ENCODE peak calls at places on chromosomes 4 and X, in seven cellular contexts. N, S, C, V, R, X and B are unnamed samples.

GRCh38 chrX:63652086-63652775 is 132.8 kb downstream of the ARHGEF9 start:
- DNase-seq in N (no peak), S (no peak), C (no peak), V (no peak), R (no peak), X (no peak), B (no peak)

GRCh38 chr4:82896755-82897154 is 3.8 kb upstream of the THAP9 start:
- DNase-seq in N (no peak), S (no peak), C (no peak), V (no peak), R (no peak), X (no peak), B (no peak)

GRCh38 chr4:3786196-3786869 is 20.1 kb downstream of the ADRA2C start:
- DNase-seq in N (peak), S (no peak), C (no peak), V (no peak), R (no peak), X (no peak), B (no peak)

GRCh38 chrX:53257670-53258423 is 23.5 kb downstream of the IQSEC2 start:
- DNase-seq in N (no peak), S (no peak), C (no peak), V (no peak), R (no peak), X (no peak), B (no peak)

GRCh38 chr4:88007304-88008132 is at the start of gene PKD2:
- DNase-seq in N (peak), S (peak), C (peak), V (peak), R (peak), X (peak), B (peak)

GRCh38 chrX:56782362-56782761 is 53.3 kb downstream of the NBDY start:
- DNase-seq in N (no peak), S (no peak), C (no peak), V (no peak), R (no peak), X (no peak), B (no peak)

GRCh38 chr4:186037692-186038658 is 31.0 kb upstream of the TLR3 start:
- DNase-seq in N (peak), S (no peak), C (no peak), V (no peak), R (peak), X (peak), B (peak)

GRCh38 chrX:136866337-136867095 is 14.0 kb downstream of the RBMX start:
- DNase-seq in N (no peak), S (no peak), C (no peak), V (no peak), R (no peak), X (no peak), B (no peak)

GRCh38 chr4:153233761-153234371 is 29.6 kb downstream of the TRIM2 start:
- DNase-seq in N (peak), S (no peak), C (no peak), V (no peak), R (no peak), X (no peak), B (peak)

GRCh38 chr4:153267013-153267412 is 62.8 kb downstream of the TRIM2 start:
- DNase-seq in N (no peak), S (no peak), C (no peak), V (no peak), R (no peak), X (peak), B (peak)

GRCh38 chr4:32172761-32173160 is 1452.6 kb downstream of the PCDH7 start:
- DNase-seq in N (peak), S (no peak), C (no peak), V (no peak), R (no peak), X (peak), B (no peak)

GRCh38 chr4:6674500-6675149 is 19.1 kb upstream of the S100P start:
- DNase-seq in N (no peak), S (peak), C (peak), V (peak), R (peak), X (peak), B (peak)

GRCh38 chrX:153818571-153819397 is 11.6 kb downstream of the PDZD4 start:
- DNase-seq in N (peak), S (peak), C (peak), V (peak), R (peak), X (no peak), B (no peak)

GRCh38 chr4:122823476-122823875 is 3.2 kb upstream of the FGF2 start:
- DNase-seq in N (no peak), S (no peak), C (no peak), V (no peak), R (no peak), X (no peak), B (no peak)

GRCh38 chrX:103211012-103211715 is 3.7 kb upstream of the BEX4 start:
- DNase-seq in N (peak), S (peak), C (peak), V (no peak), R (peak), X (peak), B (peak)

GRCh38 chr4:48093949-48094550 is 40.0 kb downstream of the TXK start:
- DNase-seq in N (no peak), S (no peak), C (no peak), V (no peak), R (no peak), X (peak), B (no peak)

GRCh38 chrX:130028196-130028595 is 45.8 kb downstream of the BCORL1 start:
- DNase-seq in N (peak), S (peak), C (peak), V (peak), R (no peak), X (peak), B (peak)

GRCh38 chr4:11843927-11844326 is 415.2 kb upstream of the HS3ST1 start:
- DNase-seq in N (no peak), S (no peak), C (no peak), V (no peak), R (no peak), X (no peak), B (no peak)

GRCh38 chr4:5051692-5052423 is 578 bp downstream of the STK32B start:
- DNase-seq in N (peak), S (no peak), C (no peak), V (no peak), R (peak), X (peak), B (no peak)

GRCh38 chr4:158166701-158167100 is 6.1 kb downstream of the GASK1B start:
- DNase-seq in N (no peak), S (no peak), C (no peak), V (no peak), R (no peak), X (no peak), B (no peak)

GRCh38 chrX:125289209-125289608 is 30.5 kb upstream of the TEX13C start:
- DNase-seq in N (no peak), S (no peak), C (no peak), V (no peak), R (no peak), X (peak), B (no peak)

GRCh38 chr4:76747613-76748012 is 150.3 kb downstream of the SOWAHB start:
- DNase-seq in N (no peak), S (no peak), C (no peak), V (no peak), R (no peak), X (no peak), B (no peak)

GRCh38 chrX:69556094-69557011 is 52.2 kb downstream of the NALF2 start:
- DNase-seq in N (no peak), S (no peak), C (no peak), V (no peak), R (no peak), X (peak), B (no peak)

GRCh38 chr4:111281219-111281618 is 658.3 kb upstream of the PITX2 start:
- DNase-seq in N (no peak), S (no peak), C (no peak), V (no peak), R (no peak), X (no peak), B (no peak)

GRCh38 chrX:47873123-47873522 is 36.4 kb downstream of the ZNF81 start:
- DNase-seq in N (no peak), S (no peak), C (no peak), V (no peak), R (no peak), X (no peak), B (no peak)

GRCh38 chr4:81429607-81430006 is 42.1 kb downstream of the RASGEF1B start:
- DNase-seq in N (no peak), S (no peak), C (no peak), V (no peak), R (no peak), X (no peak), B (no peak)

GRCh38 chr4:76376534-76376933 is 44.4 kb downstream of the CCDC158 start:
- DNase-seq in N (no peak), S (no peak), C (no peak), V (no peak), R (no peak), X (no peak), B (no peak)

GRCh38 chr4:31788676-31789075 is 1068.5 kb downstream of the PCDH7 start:
- DNase-seq in N (no peak), S (no peak), C (no peak), V (no peak), R (no peak), X (no peak), B (no peak)

GRCh38 chrX:72006461-72006860 is 95.8 kb downstream of the NHSL2 start:
- DNase-seq in N (no peak), S (no peak), C (no peak), V (no peak), R (no peak), X (no peak), B (no peak)

GRCh38 chrX:43551590-43551989 is 104.5 kb upstream of the MAOA start:
- DNase-seq in N (no peak), S (no peak), C (no peak), V (no peak), R (no peak), X (no peak), B (no peak)

GRCh38 chr4:83599183-83599582 is 63.3 kb downstream of the GPAT3 start:
- DNase-seq in N (no peak), S (no peak), C (no peak), V (no peak), R (no peak), X (peak), B (no peak)

GRCh38 chrX:24920769-24921168 is 95.0 kb downstream of the ARX start:
- DNase-seq in N (no peak), S (no peak), C (no peak), V (no peak), R (no peak), X (no peak), B (no peak)

GRCh38 chrX:133922390-133922772 is 63.0 kb downstream of the GPC3 start:
- DNase-seq in N (no peak), S (no peak), C (no peak), V (no peak), R (no peak), X (no peak), B (no peak)

GRCh38 chr4:5734841-5735240 is 23.8 kb downstream of the EVC start:
- DNase-seq in N (no peak), S (no peak), C (no peak), V (no peak), R (no peak), X (no peak), B (no peak)

GRCh38 chrX:26789751-26790150 is 573.8 kb downstream of the MAGEB5 start:
- DNase-seq in N (no peak), S (no peak), C (no peak), V (no peak), R (no peak), X (no peak), B (no peak)

GRCh38 chr4:10971800-10972398 is 287.3 kb upstream of the CLNK start:
- DNase-seq in N (no peak), S (no peak), C (no peak), V (no peak), R (no peak), X (no peak), B (no peak)

GRCh38 chrX:72029473-72030411 is 102.0 kb downstream of the RTL5 start:
- DNase-seq in N (peak), S (no peak), C (no peak), V (no peak), R (peak), X (peak), B (no peak)

GRCh38 chr4:112633477-112634235 is 3.1 kb downstream of the ZGRF1 start:
- DNase-seq in N (peak), S (no peak), C (no peak), V (no peak), R (peak), X (no peak), B (no peak)

GRCh38 chr4:14719053-14719452 is 283.2 kb upstream of the CPEB2 start:
- DNase-seq in N (no peak), S (no peak), C (no peak), V (no peak), R (no peak), X (peak), B (peak)

GRCh38 chr4:156596026-156596425 is 375.6 kb downstream of the PDGFC start:
- DNase-seq in N (no peak), S (no peak), C (no peak), V (no peak), R (no peak), X (peak), B (no peak)